ENCODE peak calls at places on chromosome 1, in ten cellular contexts. One of them, this sample, is unnamed.

GRCh38 chr1:236421850-236422516 is 27.9 kb downstream of the EDARADD start:
- DNase-seq in ovary: no peak
- DNase-seq in trophoblast cell: no peak
- DNase-seq in fibroblast of lung: no peak
- DNase-seq in lower lobe of right lung: no peak
- DNase-seq in RWPE1: no peak
- DNase-seq in heart right ventricle: no peak
- DNase-seq in CD4-positive, CD25-positive, alpha-beta regulatory T cell: no peak
- DNase-seq in left ventricle myocardium inferior: no peak
- DNase-seq in CD8-positive, alpha-beta T cell: no peak
- DNase-seq in this sample: no peak

GRCh38 chr1:113978863-113979702 is at the start of gene OLFML3:
- DNase-seq in ovary: peak; percentile 92
- DNase-seq in RWPE1: peak; percentile 90
- DNase-seq in fibroblast of lung: peak; percentile 95
- DNase-seq in CD4-positive, CD25-positive, alpha-beta regulatory T cell: peak; percentile 27
- DNase-seq in heart right ventricle: peak; percentile 92
- DNase-seq in left ventricle myocardium inferior: peak; percentile 80
- DNase-seq in CD8-positive, alpha-beta T cell: peak; percentile 39
- DNase-seq in lower lobe of right lung: peak; percentile 83
- DNase-seq in trophoblast cell: peak; percentile 56
- DNase-seq in this sample: peak; percentile 98

GRCh38 chr1:59007820-59008598 is 224.2 kb upstream of the JUN start:
- DNase-seq in CD8-positive, alpha-beta T cell: no peak
- DNase-seq in ovary: peak; percentile 53
- DNase-seq in trophoblast cell: no peak
- DNase-seq in RWPE1: no peak
- DNase-seq in CD4-positive, CD25-positive, alpha-beta regulatory T cell: no peak
- DNase-seq in heart right ventricle: no peak
- DNase-seq in lower lobe of right lung: no peak
- DNase-seq in fibroblast of lung: peak; percentile 43
- DNase-seq in left ventricle myocardium inferior: no peak
- DNase-seq in this sample: peak; percentile 24

GRCh38 chr1:184764483-184764882 is 9.8 kb upstream of the EDEM3 start:
- DNase-seq in lower lobe of right lung: no peak
- DNase-seq in ovary: no peak
- DNase-seq in heart right ventricle: no peak
- DNase-seq in trophoblast cell: no peak
- DNase-seq in left ventricle myocardium inferior: no peak
- DNase-seq in RWPE1: no peak
- DNase-seq in CD4-positive, CD25-positive, alpha-beta regulatory T cell: no peak
- DNase-seq in fibroblast of lung: no peak
- DNase-seq in CD8-positive, alpha-beta T cell: no peak
- DNase-seq in this sample: no peak

GRCh38 chr1:59139396-59139795 is 157.5 kb upstream of the FGGY start:
- DNase-seq in left ventricle myocardium inferior: peak; percentile 41
- DNase-seq in heart right ventricle: peak; percentile 47
- DNase-seq in CD4-positive, CD25-positive, alpha-beta regulatory T cell: no peak
- DNase-seq in RWPE1: peak; percentile 25
- DNase-seq in ovary: no peak
- DNase-seq in CD8-positive, alpha-beta T cell: no peak
- DNase-seq in trophoblast cell: peak; percentile 91
- DNase-seq in fibroblast of lung: no peak
- DNase-seq in lower lobe of right lung: no peak
- DNase-seq in this sample: no peak

GRCh38 chr1:92291372-92291999 is 7.3 kb downstream of the GLMN start:
- DNase-seq in lower lobe of right lung: no peak
- DNase-seq in RWPE1: peak; percentile 36
- DNase-seq in heart right ventricle: no peak
- DNase-seq in CD8-positive, alpha-beta T cell: no peak
- DNase-seq in left ventricle myocardium inferior: no peak
- DNase-seq in CD4-positive, CD25-positive, alpha-beta regulatory T cell: peak; percentile 26
- DNase-seq in fibroblast of lung: peak; percentile 82
- DNase-seq in trophoblast cell: peak; percentile 48
- DNase-seq in ovary: no peak
- DNase-seq in this sample: peak; percentile 73

GRCh38 chr1:59971464-59971911 is 44.9 kb upstream of the CYP2J2 start:
- DNase-seq in fibroblast of lung: peak; percentile 69
- DNase-seq in CD4-positive, CD25-positive, alpha-beta regulatory T cell: peak; percentile 18
- DNase-seq in trophoblast cell: peak; percentile 33
- DNase-seq in ovary: peak; percentile 73
- DNase-seq in RWPE1: peak; percentile 76
- DNase-seq in left ventricle myocardium inferior: peak; percentile 55
- DNase-seq in CD8-positive, alpha-beta T cell: peak; percentile 46
- DNase-seq in heart right ventricle: peak; percentile 63
- DNase-seq in lower lobe of right lung: peak; percentile 72
- DNase-seq in this sample: peak; percentile 79

GRCh38 chr1:91804546-91805023 is 81.4 kb downstream of the TGFBR3 start:
- DNase-seq in left ventricle myocardium inferior: no peak
- DNase-seq in trophoblast cell: peak; percentile 85
- DNase-seq in lower lobe of right lung: no peak
- DNase-seq in CD8-positive, alpha-beta T cell: peak; percentile 81
- DNase-seq in CD4-positive, CD25-positive, alpha-beta regulatory T cell: peak; percentile 81
- DNase-seq in fibroblast of lung: peak; percentile 62
- DNase-seq in heart right ventricle: no peak
- DNase-seq in RWPE1: peak; percentile 22
- DNase-seq in ovary: no peak
- DNase-seq in this sample: no peak

GRCh38 chr1:10676987-10677386 is 119.5 kb downstream of the CASZ1 start:
- DNase-seq in trophoblast cell: no peak
- DNase-seq in RWPE1: no peak
- DNase-seq in heart right ventricle: no peak
- DNase-seq in CD8-positive, alpha-beta T cell: no peak
- DNase-seq in CD4-positive, CD25-positive, alpha-beta regulatory T cell: no peak
- DNase-seq in left ventricle myocardium inferior: no peak
- DNase-seq in fibroblast of lung: no peak
- DNase-seq in ovary: no peak
- DNase-seq in lower lobe of right lung: no peak
- DNase-seq in this sample: no peak

GRCh38 chr1:10678852-10679251 is 117.6 kb downstream of the CASZ1 start:
- DNase-seq in trophoblast cell: no peak
- DNase-seq in RWPE1: no peak
- DNase-seq in ovary: no peak
- DNase-seq in CD8-positive, alpha-beta T cell: no peak
- DNase-seq in CD4-positive, CD25-positive, alpha-beta regulatory T cell: no peak
- DNase-seq in lower lobe of right lung: no peak
- DNase-seq in heart right ventricle: no peak
- DNase-seq in fibroblast of lung: no peak
- DNase-seq in left ventricle myocardium inferior: no peak
- DNase-seq in this sample: no peak

GRCh38 chr1:10679521-10680220 is 116.8 kb downstream of the CASZ1 start:
- DNase-seq in fibroblast of lung: peak; percentile 30
- DNase-seq in CD4-positive, CD25-positive, alpha-beta regulatory T cell: no peak
- DNase-seq in ovary: no peak
- DNase-seq in lower lobe of right lung: no peak
- DNase-seq in trophoblast cell: peak; percentile 13
- DNase-seq in CD8-positive, alpha-beta T cell: no peak
- DNase-seq in RWPE1: peak; percentile 27
- DNase-seq in left ventricle myocardium inferior: no peak
- DNase-seq in heart right ventricle: peak; percentile 61
- DNase-seq in this sample: peak; percentile 57

GRCh38 chr1:10677508-10678364 is 118.7 kb downstream of the CASZ1 start:
- DNase-seq in CD4-positive, CD25-positive, alpha-beta regulatory T cell: no peak
- DNase-seq in heart right ventricle: peak; percentile 51
- DNase-seq in RWPE1: no peak
- DNase-seq in ovary: no peak
- DNase-seq in CD8-positive, alpha-beta T cell: no peak
- DNase-seq in left ventricle myocardium inferior: no peak
- DNase-seq in lower lobe of right lung: no peak
- DNase-seq in trophoblast cell: no peak
- DNase-seq in fibroblast of lung: no peak
- DNase-seq in this sample: peak; percentile 16

DNA sequence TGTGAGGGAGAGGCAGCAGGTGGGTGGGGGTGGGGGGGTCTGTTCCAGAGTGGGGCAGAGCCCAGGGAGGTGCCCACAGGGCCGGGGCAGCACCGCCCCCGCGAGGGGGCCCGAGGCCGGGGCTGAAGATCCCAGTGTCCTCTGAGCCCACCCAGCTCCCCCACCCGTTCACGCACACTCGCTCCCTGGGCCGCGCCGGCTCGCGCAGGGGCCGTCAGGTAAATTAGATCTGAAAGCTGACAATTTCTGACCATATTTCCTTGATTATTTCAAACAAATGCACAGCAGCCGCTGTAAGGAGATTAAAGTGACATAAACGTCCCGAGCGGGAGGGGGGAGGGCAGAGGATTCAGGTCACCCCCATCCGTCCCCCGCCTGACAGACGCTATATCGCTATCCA is 118.1 kb downstream of the CASZ1 start:
- DNase-seq in RWPE1: no peak
- DNase-seq in CD8-positive, alpha-beta T cell: no peak
- DNase-seq in heart right ventricle: no peak
- DNase-seq in fibroblast of lung: no peak
- DNase-seq in lower lobe of right lung: no peak
- DNase-seq in left ventricle myocardium inferior: no peak
- DNase-seq in CD4-positive, CD25-positive, alpha-beta regulatory T cell: no peak
- DNase-seq in trophoblast cell: no peak
- DNase-seq in ovary: no peak
- DNase-seq in this sample: no peak
- H3K27ac ChIP-seq in RWPE1: no peak overlapping the region
- H3K27ac ChIP-seq in CD8-positive, alpha-beta T cell: no peak overlapping the region
- H3K27ac ChIP-seq in heart right ventricle: peak overlapping the region; percentile 68
- H3K27ac ChIP-seq in fibroblast of lung: no peak overlapping the region
- H3K27ac ChIP-seq in lower lobe of right lung: peak overlapping the region; percentile 79
- H3K27ac ChIP-seq in left ventricle myocardium inferior: peak overlapping the region; percentile 71
- H3K27ac ChIP-seq in CD4-positive, CD25-positive, alpha-beta regulatory T cell: no peak overlapping the region
- H3K27ac ChIP-seq in trophoblast cell: no peak overlapping the region
- H3K27ac ChIP-seq in ovary: no peak overlapping the region
- H3K27ac ChIP-seq in this sample: no peak overlapping the region

GRCh38 chr1:76928511-76928910 is 61.2 kb downstream of the ST6GALNAC5 start:
- DNase-seq in CD4-positive, CD25-positive, alpha-beta regulatory T cell: no peak
- DNase-seq in ovary: no peak
- DNase-seq in lower lobe of right lung: no peak
- DNase-seq in left ventricle myocardium inferior: no peak
- DNase-seq in fibroblast of lung: no peak
- DNase-seq in trophoblast cell: no peak
- DNase-seq in CD8-positive, alpha-beta T cell: no peak
- DNase-seq in heart right ventricle: no peak
- DNase-seq in RWPE1: peak; percentile 19
- DNase-seq in this sample: no peak

GRCh38 chr1:76939107-76939816 is 72.0 kb downstream of the ST6GALNAC5 start:
- DNase-seq in heart right ventricle: no peak
- DNase-seq in fibroblast of lung: peak; percentile 62
- DNase-seq in CD8-positive, alpha-beta T cell: no peak
- DNase-seq in ovary: no peak
- DNase-seq in trophoblast cell: no peak
- DNase-seq in left ventricle myocardium inferior: no peak
- DNase-seq in CD4-positive, CD25-positive, alpha-beta regulatory T cell: no peak
- DNase-seq in lower lobe of right lung: no peak
- DNase-seq in RWPE1: no peak
- DNase-seq in this sample: peak; percentile 57

GRCh38 chr1:76929136-76929535 is 61.9 kb downstream of the ST6GALNAC5 start:
- DNase-seq in fibroblast of lung: no peak
- DNase-seq in trophoblast cell: no peak
- DNase-seq in CD4-positive, CD25-positive, alpha-beta regulatory T cell: no peak
- DNase-seq in CD8-positive, alpha-beta T cell: no peak
- DNase-seq in heart right ventricle: no peak
- DNase-seq in ovary: no peak
- DNase-seq in lower lobe of right lung: no peak
- DNase-seq in RWPE1: no peak
- DNase-seq in left ventricle myocardium inferior: no peak
- DNase-seq in this sample: no peak

GRCh38 chr1:76938304-76938703 is 71.0 kb downstream of the ST6GALNAC5 start:
- DNase-seq in heart right ventricle: no peak
- DNase-seq in trophoblast cell: no peak
- DNase-seq in left ventricle myocardium inferior: no peak
- DNase-seq in fibroblast of lung: no peak
- DNase-seq in CD8-positive, alpha-beta T cell: no peak
- DNase-seq in RWPE1: no peak
- DNase-seq in CD4-positive, CD25-positive, alpha-beta regulatory T cell: no peak
- DNase-seq in lower lobe of right lung: no peak
- DNase-seq in ovary: no peak
- DNase-seq in this sample: no peak

DNA sequence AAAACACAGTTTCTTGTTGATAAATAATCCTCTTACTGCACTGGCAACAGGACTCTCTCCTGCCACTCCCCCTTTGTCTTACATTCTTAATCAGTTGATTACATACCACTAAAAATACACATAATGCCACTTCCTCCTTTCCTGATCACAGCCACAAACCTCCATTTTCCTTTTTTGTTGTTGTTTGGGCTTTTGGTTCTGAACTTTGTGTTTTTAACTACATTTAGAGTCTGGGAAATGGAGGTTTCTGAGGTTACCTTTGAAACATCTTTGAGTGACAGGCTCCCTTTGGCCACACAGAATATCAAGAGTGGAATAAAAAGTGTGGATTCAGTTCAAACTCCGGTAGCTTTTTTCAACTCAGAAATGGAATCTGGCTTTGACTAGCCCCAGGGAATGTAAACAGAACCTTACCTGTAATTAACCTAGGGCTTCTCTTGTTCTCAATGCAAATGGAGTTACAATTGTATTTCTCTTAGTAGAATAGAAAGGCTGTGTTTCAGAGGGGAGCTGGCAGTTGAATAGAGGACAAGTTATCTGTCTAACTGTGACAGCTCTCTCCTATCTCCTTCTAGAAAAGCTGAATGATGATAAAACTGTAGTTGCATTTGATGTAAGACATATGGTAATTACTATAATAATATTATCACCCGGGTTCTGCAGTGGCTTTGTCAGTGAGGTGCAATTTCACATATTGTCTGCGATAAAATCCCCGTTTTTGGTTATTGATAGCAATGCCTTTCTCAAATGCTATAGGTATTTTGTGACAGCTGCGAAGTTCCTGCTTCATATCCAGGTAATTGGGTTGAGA is 66.8 kb downstream of the ST6GALNAC5 start:
- DNase-seq in CD4-positive, CD25-positive, alpha-beta regulatory T cell: no peak
- DNase-seq in CD8-positive, alpha-beta T cell: no peak
- DNase-seq in ovary: no peak
- DNase-seq in heart right ventricle: no peak
- DNase-seq in RWPE1: no peak
- DNase-seq in left ventricle myocardium inferior: no peak
- DNase-seq in trophoblast cell: no peak
- DNase-seq in fibroblast of lung: no peak
- DNase-seq in lower lobe of right lung: no peak
- DNase-seq in this sample: no peak
- H3K27ac ChIP-seq in CD4-positive, CD25-positive, alpha-beta regulatory T cell: no peak overlapping the region
- H3K27ac ChIP-seq in CD8-positive, alpha-beta T cell: no peak overlapping the region
- H3K27ac ChIP-seq in ovary: peak overlapping the region; percentile 62
- H3K27ac ChIP-seq in heart right ventricle: no peak overlapping the region
- H3K27ac ChIP-seq in RWPE1: no peak overlapping the region
- H3K27ac ChIP-seq in left ventricle myocardium inferior: no peak overlapping the region
- H3K27ac ChIP-seq in trophoblast cell: no peak overlapping the region
- H3K27ac ChIP-seq in fibroblast of lung: no peak overlapping the region
- H3K27ac ChIP-seq in lower lobe of right lung: no peak overlapping the region
- H3K27ac ChIP-seq in this sample: no peak overlapping the region

GRCh38 chr1:119783354-119784126 is 14.8 kb upstream of the HMGCS2 start:
- DNase-seq in lower lobe of right lung: no peak
- DNase-seq in RWPE1: no peak
- DNase-seq in fibroblast of lung: peak; percentile 90
- DNase-seq in left ventricle myocardium inferior: no peak
- DNase-seq in ovary: no peak
- DNase-seq in heart right ventricle: no peak
- DNase-seq in CD4-positive, CD25-positive, alpha-beta regulatory T cell: no peak
- DNase-seq in CD8-positive, alpha-beta T cell: no peak
- DNase-seq in trophoblast cell: no peak
- DNase-seq in this sample: peak; percentile 11

GRCh38 chr1:119779869-119780356 is 11.2 kb upstream of the HMGCS2 start:
- DNase-seq in heart right ventricle: peak; percentile 13
- DNase-seq in left ventricle myocardium inferior: no peak
- DNase-seq in fibroblast of lung: peak; percentile 87
- DNase-seq in ovary: peak; percentile 65
- DNase-seq in CD8-positive, alpha-beta T cell: no peak
- DNase-seq in lower lobe of right lung: no peak
- DNase-seq in RWPE1: no peak
- DNase-seq in trophoblast cell: no peak
- DNase-seq in CD4-positive, CD25-positive, alpha-beta regulatory T cell: no peak
- DNase-seq in this sample: peak; percentile 67

GRCh38 chr1:119782541-119783338 is 14.0 kb upstream of the HMGCS2 start:
- DNase-seq in lower lobe of right lung: no peak
- DNase-seq in CD4-positive, CD25-positive, alpha-beta regulatory T cell: no peak
- DNase-seq in CD8-positive, alpha-beta T cell: no peak
- DNase-seq in heart right ventricle: no peak
- DNase-seq in RWPE1: peak; percentile 50
- DNase-seq in trophoblast cell: no peak
- DNase-seq in fibroblast of lung: no peak
- DNase-seq in left ventricle myocardium inferior: no peak
- DNase-seq in ovary: no peak
- DNase-seq in this sample: no peak

GRCh38 chr1:119778886-119779560 is 10.3 kb upstream of the HMGCS2 start:
- DNase-seq in RWPE1: no peak
- DNase-seq in ovary: no peak
- DNase-seq in fibroblast of lung: no peak
- DNase-seq in CD8-positive, alpha-beta T cell: no peak
- DNase-seq in left ventricle myocardium inferior: no peak
- DNase-seq in lower lobe of right lung: no peak
- DNase-seq in heart right ventricle: no peak
- DNase-seq in CD4-positive, CD25-positive, alpha-beta regulatory T cell: no peak
- DNase-seq in trophoblast cell: no peak
- DNase-seq in this sample: no peak

DNA sequence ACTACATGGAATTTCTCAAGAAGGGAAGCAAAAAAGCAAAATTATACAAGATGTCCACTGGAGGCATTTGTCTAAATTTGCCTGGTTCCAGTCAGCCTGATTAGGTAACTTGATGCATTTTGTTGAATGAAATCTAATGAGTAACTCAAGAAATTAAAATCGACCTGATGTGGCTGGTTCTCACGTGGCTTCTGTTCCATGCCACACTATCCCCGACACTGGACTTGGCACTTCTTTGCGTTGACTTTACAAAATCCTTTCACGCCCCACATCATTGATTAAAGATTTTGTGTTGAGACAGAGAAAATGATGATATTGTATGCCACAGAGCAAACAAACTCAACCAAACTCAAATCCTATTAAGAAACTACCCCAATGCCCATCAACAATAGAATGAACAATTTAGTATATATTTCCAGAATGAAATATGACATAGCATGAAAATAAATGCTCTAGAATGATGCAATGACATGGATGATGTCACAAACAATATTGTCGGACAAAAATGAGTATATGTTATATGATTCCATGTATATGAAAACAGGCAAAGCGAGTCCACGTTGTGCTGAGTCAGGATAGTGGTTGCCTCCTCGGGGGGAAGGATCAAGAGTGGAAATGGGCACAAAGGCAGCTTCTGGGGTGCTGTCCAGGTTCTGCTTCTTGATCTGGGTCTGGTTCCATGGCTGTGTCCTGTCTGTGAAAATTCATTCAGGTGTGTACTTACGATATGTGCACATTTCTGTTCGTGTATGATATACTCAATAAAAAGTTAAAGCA is 12.9 kb upstream of the HMGCS2 start:
- DNase-seq in left ventricle myocardium inferior: no peak
- DNase-seq in trophoblast cell: no peak
- DNase-seq in CD4-positive, CD25-positive, alpha-beta regulatory T cell: no peak
- DNase-seq in fibroblast of lung: no peak
- DNase-seq in RWPE1: no peak
- DNase-seq in CD8-positive, alpha-beta T cell: no peak
- DNase-seq in heart right ventricle: no peak
- DNase-seq in ovary: no peak
- DNase-seq in lower lobe of right lung: no peak
- DNase-seq in this sample: no peak
- H3K27ac ChIP-seq in left ventricle myocardium inferior: no peak overlapping the region
- H3K27ac ChIP-seq in trophoblast cell: no peak overlapping the region
- H3K27ac ChIP-seq in CD4-positive, CD25-positive, alpha-beta regulatory T cell: no peak overlapping the region
- H3K27ac ChIP-seq in fibroblast of lung: no peak overlapping the region
- H3K27ac ChIP-seq in RWPE1: no peak overlapping the region
- H3K27ac ChIP-seq in CD8-positive, alpha-beta T cell: no peak overlapping the region
- H3K27ac ChIP-seq in heart right ventricle: no peak overlapping the region
- H3K27ac ChIP-seq in ovary: no peak overlapping the region
- H3K27ac ChIP-seq in lower lobe of right lung: no peak overlapping the region
- H3K27ac ChIP-seq in this sample: no peak overlapping the region

GRCh38 chr1:163668472-163668871 is 346.7 kb downstream of the NUF2 start:
- DNase-seq in CD8-positive, alpha-beta T cell: no peak
- DNase-seq in trophoblast cell: no peak
- DNase-seq in CD4-positive, CD25-positive, alpha-beta regulatory T cell: no peak
- DNase-seq in lower lobe of right lung: no peak
- DNase-seq in heart right ventricle: no peak
- DNase-seq in fibroblast of lung: peak; percentile 71
- DNase-seq in ovary: no peak
- DNase-seq in RWPE1: no peak
- DNase-seq in left ventricle myocardium inferior: no peak
- DNase-seq in this sample: peak; percentile 21
- H3K27ac ChIP-seq in CD8-positive, alpha-beta T cell: no peak overlapping the region
- H3K27ac ChIP-seq in trophoblast cell: no peak overlapping the region
- H3K27ac ChIP-seq in CD4-positive, CD25-positive, alpha-beta regulatory T cell: no peak overlapping the region
- H3K27ac ChIP-seq in lower lobe of right lung: no peak overlapping the region
- H3K27ac ChIP-seq in heart right ventricle: no peak overlapping the region
- H3K27ac ChIP-seq in fibroblast of lung: no peak overlapping the region
- H3K27ac ChIP-seq in ovary: no peak overlapping the region
- H3K27ac ChIP-seq in RWPE1: no peak overlapping the region
- H3K27ac ChIP-seq in left ventricle myocardium inferior: no peak overlapping the region
- H3K27ac ChIP-seq in this sample: no peak overlapping the region

This sample was measured in GM23248.